ENCODE peak calls at places on chromosomes 2 and 18, in four cellular contexts. One of them, this sample, is unnamed.

GRCh38 chr2:43129676-43130547 is 96.5 kb downstream of the ZFP36L2 start:
- DNase-seq in NCI-H345: no peak
- DNase-seq in NCI-H1092: no peak
- DNase-seq in T-helper 9 cell: peak; percentile 31
- DNase-seq in this sample: no peak

GRCh38 chr18:35322486-35323258 is 21.5 kb downstream of the ZNF24 start:
- DNase-seq in NCI-H345: no peak
- DNase-seq in NCI-H1092: no peak
- DNase-seq in T-helper 9 cell: no peak
- DNase-seq in this sample: no peak

GRCh38 chr18:78816114-78816513 is 163.5 kb upstream of the SALL3 start:
- DNase-seq in NCI-H345: no peak
- DNase-seq in NCI-H1092: no peak
- DNase-seq in T-helper 9 cell: no peak
- DNase-seq in this sample: no peak

GRCh38 chr2:234146087-234146826 is 95.8 kb downstream of the SPP2 start:
- DNase-seq in NCI-H345: no peak
- DNase-seq in NCI-H1092: no peak
- DNase-seq in T-helper 9 cell: no peak
- DNase-seq in this sample: no peak

GRCh38 chr18:8948471-8949149 is 153.9 kb upstream of the NDUFV2 start:
- DNase-seq in NCI-H345: no peak
- DNase-seq in NCI-H1092: no peak
- DNase-seq in T-helper 9 cell: no peak
- DNase-seq in this sample: no peak

GRCh38 chr18:59900222-59901128 is 679 bp downstream of the PMAIP1 start:
- DNase-seq in NCI-H345: peak; percentile 68
- DNase-seq in NCI-H1092: peak; percentile 41
- DNase-seq in T-helper 9 cell: peak; percentile 47
- DNase-seq in this sample: peak; percentile 94

GRCh38 chr2:138113871-138114525 is 149.7 kb downstream of the HNMT start:
- DNase-seq in NCI-H345: no peak
- DNase-seq in NCI-H1092: no peak
- DNase-seq in T-helper 9 cell: no peak
- DNase-seq in this sample: no peak

GRCh38 chr2:70141754-70142589 is 48.8 kb downstream of the C2orf42 start:
- DNase-seq in NCI-H345: peak; percentile 73
- DNase-seq in NCI-H1092: peak; percentile 20
- DNase-seq in T-helper 9 cell: no peak
- DNase-seq in this sample: peak; percentile 84

GRCh38 chr2:105784577-105784976 is 39.9 kb downstream of the NCK2 start:
- DNase-seq in NCI-H345: no peak
- DNase-seq in NCI-H1092: no peak
- DNase-seq in T-helper 9 cell: no peak
- DNase-seq in this sample: no peak

GRCh38 chr2:119608553-119608952 is 64.3 kb downstream of the CFAP221 start:
- DNase-seq in NCI-H345: no peak
- DNase-seq in NCI-H1092: no peak
- DNase-seq in T-helper 9 cell: no peak
- DNase-seq in this sample: no peak

GRCh38 chr2:233747283-233747544 is 12.9 kb upstream of the UGT1A1 start:
- DNase-seq in NCI-H345: no peak
- DNase-seq in NCI-H1092: no peak
- DNase-seq in T-helper 9 cell: no peak
- DNase-seq in this sample: no peak

GRCh38 chr2:11079131-11079824 is 76.0 kb upstream of the SLC66A3 start:
- DNase-seq in NCI-H345: no peak
- DNase-seq in NCI-H1092: no peak
- DNase-seq in T-helper 9 cell: no peak
- DNase-seq in this sample: peak; percentile 84

GRCh38 chr18:42536442-42536841 is 579.0 kb downstream of the RIT2 start:
- DNase-seq in NCI-H345: no peak
- DNase-seq in NCI-H1092: no peak
- DNase-seq in T-helper 9 cell: no peak
- DNase-seq in this sample: no peak

GRCh38 chr2:228600265-228600664 is 418.8 kb upstream of the SPHKAP start:
- DNase-seq in NCI-H345: no peak
- DNase-seq in NCI-H1092: no peak
- DNase-seq in T-helper 9 cell: no peak
- DNase-seq in this sample: no peak

GRCh38 chr2:176997074-176997791 is 215.4 kb upstream of the HNRNPA3 start:
- DNase-seq in NCI-H345: no peak
- DNase-seq in NCI-H1092: no peak
- DNase-seq in T-helper 9 cell: no peak
- DNase-seq in this sample: no peak

GRCh38 chr2:112255875-112256274 is 1.0 kb upstream of the ZC3H8 start:
- DNase-seq in NCI-H345: no peak
- DNase-seq in NCI-H1092: no peak
- DNase-seq in T-helper 9 cell: no peak
- DNase-seq in this sample: no peak

GRCh38 chr2:133352719-133353118 is 215.5 kb downstream of the NCKAP5 start:
- DNase-seq in NCI-H345: no peak
- DNase-seq in NCI-H1092: no peak
- DNase-seq in T-helper 9 cell: no peak
- DNase-seq in this sample: no peak

This sample was measured in NCI-H146.